ENCODE peak calls at places on chromosomes 16 and 17, in nine cellular contexts. One of them, this sample, is unnamed.

GRCh38 chr16:55703003-55704001 is 47.5 kb downstream of the SLC6A2 start:
- DNase-seq in Calu3: peak
- DNase-seq in psoas muscle: no peak
- DNase-seq in EL: peak
- DNase-seq in activated gamma-delta T cell treated with anti-CD3 and anti-CD28 coated beads, Interleukin-2, amount 50 U/mL, for 16 hours: no peak
- DNase-seq in kidney glomerular epithelial cell: peak
- DNase-seq in lung: no peak
- DNase-seq in effector memory CD8-positive, alpha-beta T cell: no peak
- DNase-seq in stimulated activated CD4-positive, alpha-beta T cell treated with anti-CD3 and anti-CD28 coated beads, Interleukin-1b, Interleukin-23, amount 100 ng/mL, for 1 hour: no peak
- DNase-seq in this sample: peak

GRCh38 chr17:6936370-6937028 is 59.4 kb upstream of the ALOX12 start:
- DNase-seq in Calu3: no peak
- DNase-seq in psoas muscle: no peak
- DNase-seq in EL: peak
- DNase-seq in activated gamma-delta T cell treated with anti-CD3 and anti-CD28 coated beads, Interleukin-2, amount 50 U/mL, for 16 hours: no peak
- DNase-seq in kidney glomerular epithelial cell: no peak
- DNase-seq in lung: peak
- DNase-seq in effector memory CD8-positive, alpha-beta T cell: no peak
- DNase-seq in stimulated activated CD4-positive, alpha-beta T cell treated with anti-CD3 and anti-CD28 coated beads, Interleukin-1b, Interleukin-23, amount 100 ng/mL, for 1 hour: no peak
- DNase-seq in this sample: no peak

GRCh38 chr17:4623249-4623648 is 18.2 kb downstream of the ALOX15 start:
- DNase-seq in Calu3: no peak
- DNase-seq in psoas muscle: no peak
- DNase-seq in EL: no peak
- DNase-seq in activated gamma-delta T cell treated with anti-CD3 and anti-CD28 coated beads, Interleukin-2, amount 50 U/mL, for 16 hours: no peak
- DNase-seq in kidney glomerular epithelial cell: no peak
- DNase-seq in lung: no peak
- DNase-seq in effector memory CD8-positive, alpha-beta T cell: no peak
- DNase-seq in stimulated activated CD4-positive, alpha-beta T cell treated with anti-CD3 and anti-CD28 coated beads, Interleukin-1b, Interleukin-23, amount 100 ng/mL, for 1 hour: no peak
- DNase-seq in this sample: no peak

GRCh38 chr16:87465306-87465705 is 27.5 kb downstream of the ZCCHC14 start:
- DNase-seq in Calu3: peak
- DNase-seq in psoas muscle: peak
- DNase-seq in EL: peak
- DNase-seq in activated gamma-delta T cell treated with anti-CD3 and anti-CD28 coated beads, Interleukin-2, amount 50 U/mL, for 16 hours: no peak
- DNase-seq in kidney glomerular epithelial cell: no peak
- DNase-seq in lung: peak
- DNase-seq in effector memory CD8-positive, alpha-beta T cell: no peak
- DNase-seq in stimulated activated CD4-positive, alpha-beta T cell treated with anti-CD3 and anti-CD28 coated beads, Interleukin-1b, Interleukin-23, amount 100 ng/mL, for 1 hour: no peak
- DNase-seq in this sample: no peak

GRCh38 chr17:39867084-39867890 is 715 bp upstream of the ZPBP2 start:
- DNase-seq in Calu3: peak
- DNase-seq in psoas muscle: no peak
- DNase-seq in EL: no peak
- DNase-seq in activated gamma-delta T cell treated with anti-CD3 and anti-CD28 coated beads, Interleukin-2, amount 50 U/mL, for 16 hours: peak
- DNase-seq in kidney glomerular epithelial cell: no peak
- DNase-seq in lung: no peak
- DNase-seq in effector memory CD8-positive, alpha-beta T cell: peak
- DNase-seq in stimulated activated CD4-positive, alpha-beta T cell treated with anti-CD3 and anti-CD28 coated beads, Interleukin-1b, Interleukin-23, amount 100 ng/mL, for 1 hour: peak
- DNase-seq in this sample: no peak

GRCh38 chr16:49698416-49698815 is 157.5 kb downstream of the ZNF423 start:
- DNase-seq in Calu3: no peak
- DNase-seq in psoas muscle: no peak
- DNase-seq in EL: no peak
- DNase-seq in activated gamma-delta T cell treated with anti-CD3 and anti-CD28 coated beads, Interleukin-2, amount 50 U/mL, for 16 hours: no peak
- DNase-seq in kidney glomerular epithelial cell: no peak
- DNase-seq in lung: no peak
- DNase-seq in effector memory CD8-positive, alpha-beta T cell: no peak
- DNase-seq in stimulated activated CD4-positive, alpha-beta T cell treated with anti-CD3 and anti-CD28 coated beads, Interleukin-1b, Interleukin-23, amount 100 ng/mL, for 1 hour: no peak
- DNase-seq in this sample: no peak

GRCh38 chr17:76582660-76583059 is 3.0 kb downstream of the ST6GALNAC2 start:
- DNase-seq in Calu3: no peak
- DNase-seq in psoas muscle: no peak
- DNase-seq in EL: no peak
- DNase-seq in activated gamma-delta T cell treated with anti-CD3 and anti-CD28 coated beads, Interleukin-2, amount 50 U/mL, for 16 hours: no peak
- DNase-seq in kidney glomerular epithelial cell: no peak
- DNase-seq in lung: no peak
- DNase-seq in effector memory CD8-positive, alpha-beta T cell: no peak
- DNase-seq in stimulated activated CD4-positive, alpha-beta T cell treated with anti-CD3 and anti-CD28 coated beads, Interleukin-1b, Interleukin-23, amount 100 ng/mL, for 1 hour: no peak
- DNase-seq in this sample: no peak

GRCh38 chr17:47802341-47803022 is 19.1 kb downstream of the OSBPL7 start:
- DNase-seq in Calu3: peak
- DNase-seq in psoas muscle: no peak
- DNase-seq in EL: peak
- DNase-seq in activated gamma-delta T cell treated with anti-CD3 and anti-CD28 coated beads, Interleukin-2, amount 50 U/mL, for 16 hours: peak
- DNase-seq in kidney glomerular epithelial cell: peak
- DNase-seq in lung: no peak
- DNase-seq in effector memory CD8-positive, alpha-beta T cell: peak
- DNase-seq in stimulated activated CD4-positive, alpha-beta T cell treated with anti-CD3 and anti-CD28 coated beads, Interleukin-1b, Interleukin-23, amount 100 ng/mL, for 1 hour: peak
- DNase-seq in this sample: no peak

GRCh38 chr16:83701494-83701893 is 106.3 kb upstream of the HSBP1 start:
- DNase-seq in Calu3: peak
- DNase-seq in psoas muscle: no peak
- DNase-seq in EL: peak
- DNase-seq in activated gamma-delta T cell treated with anti-CD3 and anti-CD28 coated beads, Interleukin-2, amount 50 U/mL, for 16 hours: no peak
- DNase-seq in kidney glomerular epithelial cell: peak
- DNase-seq in lung: peak
- DNase-seq in effector memory CD8-positive, alpha-beta T cell: no peak
- DNase-seq in stimulated activated CD4-positive, alpha-beta T cell treated with anti-CD3 and anti-CD28 coated beads, Interleukin-1b, Interleukin-23, amount 100 ng/mL, for 1 hour: no peak
- DNase-seq in this sample: no peak

GRCh38 chr17:20156196-20157077 is 147.3 kb downstream of the SPECC1 start:
- DNase-seq in Calu3: peak
- DNase-seq in psoas muscle: peak
- DNase-seq in EL: peak
- DNase-seq in activated gamma-delta T cell treated with anti-CD3 and anti-CD28 coated beads, Interleukin-2, amount 50 U/mL, for 16 hours: no peak
- DNase-seq in kidney glomerular epithelial cell: peak
- DNase-seq in lung: peak
- DNase-seq in effector memory CD8-positive, alpha-beta T cell: peak
- DNase-seq in stimulated activated CD4-positive, alpha-beta T cell treated with anti-CD3 and anti-CD28 coated beads, Interleukin-1b, Interleukin-23, amount 100 ng/mL, for 1 hour: no peak
- DNase-seq in this sample: no peak

GRCh38 chr17:82941021-82942001 is 101.5 kb upstream of the ZNF750 start:
- DNase-seq in Calu3: no peak
- DNase-seq in psoas muscle: peak
- DNase-seq in EL: no peak
- DNase-seq in activated gamma-delta T cell treated with anti-CD3 and anti-CD28 coated beads, Interleukin-2, amount 50 U/mL, for 16 hours: no peak
- DNase-seq in kidney glomerular epithelial cell: no peak
- DNase-seq in lung: no peak
- DNase-seq in effector memory CD8-positive, alpha-beta T cell: no peak
- DNase-seq in stimulated activated CD4-positive, alpha-beta T cell treated with anti-CD3 and anti-CD28 coated beads, Interleukin-1b, Interleukin-23, amount 100 ng/mL, for 1 hour: no peak
- DNase-seq in this sample: no peak

GRCh38 chr17:81135503-81136283 is 29.6 kb upstream of the PVALEF start:
- DNase-seq in Calu3: peak
- DNase-seq in psoas muscle: no peak
- DNase-seq in EL: no peak
- DNase-seq in activated gamma-delta T cell treated with anti-CD3 and anti-CD28 coated beads, Interleukin-2, amount 50 U/mL, for 16 hours: no peak
- DNase-seq in kidney glomerular epithelial cell: no peak
- DNase-seq in lung: no peak
- DNase-seq in effector memory CD8-positive, alpha-beta T cell: no peak
- DNase-seq in stimulated activated CD4-positive, alpha-beta T cell treated with anti-CD3 and anti-CD28 coated beads, Interleukin-1b, Interleukin-23, amount 100 ng/mL, for 1 hour: no peak
- DNase-seq in this sample: no peak

GRCh38 chr17:20997711-20998570 is 44.9 kb downstream of the USP22 start:
- DNase-seq in Calu3: no peak
- DNase-seq in psoas muscle: peak
- DNase-seq in EL: peak
- DNase-seq in activated gamma-delta T cell treated with anti-CD3 and anti-CD28 coated beads, Interleukin-2, amount 50 U/mL, for 16 hours: no peak
- DNase-seq in kidney glomerular epithelial cell: no peak
- DNase-seq in lung: no peak
- DNase-seq in effector memory CD8-positive, alpha-beta T cell: no peak
- DNase-seq in stimulated activated CD4-positive, alpha-beta T cell treated with anti-CD3 and anti-CD28 coated beads, Interleukin-1b, Interleukin-23, amount 100 ng/mL, for 1 hour: no peak
- DNase-seq in this sample: no peak

GRCh38 chr17:65684631-65685030 is 123.2 kb upstream of the AXIN2 start:
- DNase-seq in Calu3: no peak
- DNase-seq in psoas muscle: no peak
- DNase-seq in EL: no peak
- DNase-seq in activated gamma-delta T cell treated with anti-CD3 and anti-CD28 coated beads, Interleukin-2, amount 50 U/mL, for 16 hours: no peak
- DNase-seq in kidney glomerular epithelial cell: no peak
- DNase-seq in lung: no peak
- DNase-seq in effector memory CD8-positive, alpha-beta T cell: no peak
- DNase-seq in stimulated activated CD4-positive, alpha-beta T cell treated with anti-CD3 and anti-CD28 coated beads, Interleukin-1b, Interleukin-23, amount 100 ng/mL, for 1 hour: no peak
- DNase-seq in this sample: no peak

GRCh38 chr16:78628526-78628925 is 529.1 kb downstream of the WWOX start:
- DNase-seq in Calu3: no peak
- DNase-seq in psoas muscle: no peak
- DNase-seq in EL: no peak
- DNase-seq in activated gamma-delta T cell treated with anti-CD3 and anti-CD28 coated beads, Interleukin-2, amount 50 U/mL, for 16 hours: no peak
- DNase-seq in kidney glomerular epithelial cell: peak
- DNase-seq in lung: no peak
- DNase-seq in effector memory CD8-positive, alpha-beta T cell: no peak
- DNase-seq in stimulated activated CD4-positive, alpha-beta T cell treated with anti-CD3 and anti-CD28 coated beads, Interleukin-1b, Interleukin-23, amount 100 ng/mL, for 1 hour: no peak
- DNase-seq in this sample: no peak

GRCh38 chr16:83680980-83681379 is 126.8 kb upstream of the HSBP1 start:
- DNase-seq in Calu3: no peak
- DNase-seq in psoas muscle: no peak
- DNase-seq in EL: no peak
- DNase-seq in activated gamma-delta T cell treated with anti-CD3 and anti-CD28 coated beads, Interleukin-2, amount 50 U/mL, for 16 hours: no peak
- DNase-seq in kidney glomerular epithelial cell: no peak
- DNase-seq in lung: no peak
- DNase-seq in effector memory CD8-positive, alpha-beta T cell: no peak
- DNase-seq in stimulated activated CD4-positive, alpha-beta T cell treated with anti-CD3 and anti-CD28 coated beads, Interleukin-1b, Interleukin-23, amount 100 ng/mL, for 1 hour: no peak
- DNase-seq in this sample: no peak

GRCh38 chr17:962166-962565 is 17.4 kb downstream of the NXN start:
- DNase-seq in Calu3: no peak
- DNase-seq in psoas muscle: no peak
- DNase-seq in EL: no peak
- DNase-seq in activated gamma-delta T cell treated with anti-CD3 and anti-CD28 coated beads, Interleukin-2, amount 50 U/mL, for 16 hours: no peak
- DNase-seq in kidney glomerular epithelial cell: no peak
- DNase-seq in lung: no peak
- DNase-seq in effector memory CD8-positive, alpha-beta T cell: no peak
- DNase-seq in stimulated activated CD4-positive, alpha-beta T cell treated with anti-CD3 and anti-CD28 coated beads, Interleukin-1b, Interleukin-23, amount 100 ng/mL, for 1 hour: no peak
- DNase-seq in this sample: no peak

GRCh38 chr17:27747462-27748359 is 52.6 kb downstream of the NOS2 start:
- DNase-seq in Calu3: no peak
- DNase-seq in psoas muscle: no peak
- DNase-seq in EL: no peak
- DNase-seq in activated gamma-delta T cell treated with anti-CD3 and anti-CD28 coated beads, Interleukin-2, amount 50 U/mL, for 16 hours: no peak
- DNase-seq in kidney glomerular epithelial cell: no peak
- DNase-seq in lung: no peak
- DNase-seq in effector memory CD8-positive, alpha-beta T cell: no peak
- DNase-seq in stimulated activated CD4-positive, alpha-beta T cell treated with anti-CD3 and anti-CD28 coated beads, Interleukin-1b, Interleukin-23, amount 100 ng/mL, for 1 hour: no peak
- DNase-seq in this sample: no peak

GRCh38 chr16:3101841-3102470 is 2.9 kb upstream of the ZSCAN10 start:
- DNase-seq in Calu3: no peak
- DNase-seq in psoas muscle: peak
- DNase-seq in EL: no peak
- DNase-seq in activated gamma-delta T cell treated with anti-CD3 and anti-CD28 coated beads, Interleukin-2, amount 50 U/mL, for 16 hours: no peak
- DNase-seq in kidney glomerular epithelial cell: no peak
- DNase-seq in lung: no peak
- DNase-seq in effector memory CD8-positive, alpha-beta T cell: no peak
- DNase-seq in stimulated activated CD4-positive, alpha-beta T cell treated with anti-CD3 and anti-CD28 coated beads, Interleukin-1b, Interleukin-23, amount 100 ng/mL, for 1 hour: no peak
- DNase-seq in this sample: no peak

GRCh38 chr16:5944971-5945370 is 847.4 kb upstream of the EEF2KMT start:
- DNase-seq in Calu3: peak
- DNase-seq in psoas muscle: no peak
- DNase-seq in EL: no peak
- DNase-seq in activated gamma-delta T cell treated with anti-CD3 and anti-CD28 coated beads, Interleukin-2, amount 50 U/mL, for 16 hours: no peak
- DNase-seq in kidney glomerular epithelial cell: peak
- DNase-seq in lung: no peak
- DNase-seq in effector memory CD8-positive, alpha-beta T cell: no peak
- DNase-seq in stimulated activated CD4-positive, alpha-beta T cell treated with anti-CD3 and anti-CD28 coated beads, Interleukin-1b, Interleukin-23, amount 100 ng/mL, for 1 hour: no peak
- DNase-seq in this sample: peak

GRCh38 chr16:69892378-69892777 is 58.8 kb upstream of the CLEC18A start:
- DNase-seq in Calu3: no peak
- DNase-seq in psoas muscle: no peak
- DNase-seq in EL: no peak
- DNase-seq in activated gamma-delta T cell treated with anti-CD3 and anti-CD28 coated beads, Interleukin-2, amount 50 U/mL, for 16 hours: no peak
- DNase-seq in kidney glomerular epithelial cell: no peak
- DNase-seq in lung: no peak
- DNase-seq in effector memory CD8-positive, alpha-beta T cell: no peak
- DNase-seq in stimulated activated CD4-positive, alpha-beta T cell treated with anti-CD3 and anti-CD28 coated beads, Interleukin-1b, Interleukin-23, amount 100 ng/mL, for 1 hour: no peak
- DNase-seq in this sample: no peak

GRCh38 chr17:81641825-81642489 is 5.0 kb downstream of the TSPAN10 start:
- DNase-seq in Calu3: no peak
- DNase-seq in psoas muscle: no peak
- DNase-seq in EL: peak
- DNase-seq in activated gamma-delta T cell treated with anti-CD3 and anti-CD28 coated beads, Interleukin-2, amount 50 U/mL, for 16 hours: no peak
- DNase-seq in kidney glomerular epithelial cell: no peak
- DNase-seq in lung: no peak
- DNase-seq in effector memory CD8-positive, alpha-beta T cell: no peak
- DNase-seq in stimulated activated CD4-positive, alpha-beta T cell treated with anti-CD3 and anti-CD28 coated beads, Interleukin-1b, Interleukin-23, amount 100 ng/mL, for 1 hour: no peak
- DNase-seq in this sample: no peak

GRCh38 chr16:57341441-57342303 is 16.9 kb upstream of the CCL22 start:
- DNase-seq in Calu3: peak
- DNase-seq in psoas muscle: no peak
- DNase-seq in EL: peak
- DNase-seq in activated gamma-delta T cell treated with anti-CD3 and anti-CD28 coated beads, Interleukin-2, amount 50 U/mL, for 16 hours: no peak
- DNase-seq in kidney glomerular epithelial cell: peak
- DNase-seq in lung: peak
- DNase-seq in effector memory CD8-positive, alpha-beta T cell: no peak
- DNase-seq in stimulated activated CD4-positive, alpha-beta T cell treated with anti-CD3 and anti-CD28 coated beads, Interleukin-1b, Interleukin-23, amount 100 ng/mL, for 1 hour: no peak
- DNase-seq in this sample: peak

GRCh38 chr17:45873728-45874127 is 20.6 kb upstream of the MAPT start:
- DNase-seq in Calu3: no peak
- DNase-seq in psoas muscle: no peak
- DNase-seq in EL: no peak
- DNase-seq in activated gamma-delta T cell treated with anti-CD3 and anti-CD28 coated beads, Interleukin-2, amount 50 U/mL, for 16 hours: no peak
- DNase-seq in kidney glomerular epithelial cell: no peak
- DNase-seq in lung: no peak
- DNase-seq in effector memory CD8-positive, alpha-beta T cell: no peak
- DNase-seq in stimulated activated CD4-positive, alpha-beta T cell treated with anti-CD3 and anti-CD28 coated beads, Interleukin-1b, Interleukin-23, amount 100 ng/mL, for 1 hour: no peak
- DNase-seq in this sample: no peak

GRCh38 chr16:73172621-73173312 is 124.8 kb upstream of the ZFHX3 start:
- DNase-seq in Calu3: peak
- DNase-seq in psoas muscle: peak
- DNase-seq in EL: peak
- DNase-seq in activated gamma-delta T cell treated with anti-CD3 and anti-CD28 coated beads, Interleukin-2, amount 50 U/mL, for 16 hours: no peak
- DNase-seq in kidney glomerular epithelial cell: no peak
- DNase-seq in lung: peak
- DNase-seq in effector memory CD8-positive, alpha-beta T cell: no peak
- DNase-seq in stimulated activated CD4-positive, alpha-beta T cell treated with anti-CD3 and anti-CD28 coated beads, Interleukin-1b, Interleukin-23, amount 100 ng/mL, for 1 hour: no peak
- DNase-seq in this sample: no peak